ENCODE peak calls at places on chromosomes 3 and 15, in five cellular contexts. L is NCI-H345, R is NCI-H1436, A is pulmonary artery endothelial cell, V is B cell. C is an unnamed sample.

GRCh38 chr3:6809349-6809748 is 51.6 kb upstream of the GRM7 start:
- DNase-seq in L (no peak), R (no peak), A (no peak), V (no peak), C (no peak)

GRCh38 chr15:45549831-45550230 is 27.3 kb upstream of the SLC30A4 start:
- DNase-seq in L (no peak), R (no peak), A (no peak), V (no peak), C (no peak)

GRCh38 chr3:135106445-135106844 is 311.4 kb downstream of the EPHB1 start:
- DNase-seq in L (no peak), R (peak; percentile 42), A (no peak), V (no peak), C (peak; percentile 60)

GRCh38 chr3:138381950-138382715 is 33.8 kb downstream of the MRAS start:
- DNase-seq in L (no peak), R (no peak), A (no peak), V (no peak), C (peak; percentile 28)

GRCh38 chr3:122947621-122948202 is 79.9 kb downstream of the SEMA5B start:
- DNase-seq in L (no peak), R (no peak), A (no peak), V (no peak), C (no peak)

GRCh38 chr3:193909387-193909786 is 226.6 kb upstream of the HES1 start:
- DNase-seq in L (no peak), R (no peak), A (no peak), V (no peak), C (no peak)

GRCh38 chr3:72661115-72661457 is 187.2 kb downstream of the SHQ1 start:
- DNase-seq in L (peak; percentile 90), R (peak; percentile 61), A (peak; percentile 7), V (no peak), C (peak; percentile 86)

GRCh38 chr15:88141490-88141889 is 115.0 kb downstream of the NTRK3 start:
- DNase-seq in L (no peak), R (no peak), A (no peak), V (no peak), C (no peak)

GRCh38 chr3:161305095-161305991 is 66.0 kb downstream of the SPTSSB start:
- DNase-seq in L (no peak), R (peak; percentile 31), A (no peak), V (no peak), C (no peak)

GRCh38 chr3:150721285-150722130 is 17.8 kb upstream of the ERICH6 start:
- DNase-seq in L (peak; percentile 55), R (peak; percentile 81), A (no peak), V (peak; percentile 76), C (no peak)